ENCODE peak calls at places on chromosomes 11 and 22, in eight cellular contexts. W, P, N, J, K, V, A and L are unnamed samples.

GRCh38 chr22:39910875-39911601 is 10.2 kb downstream of the GRAP2 start:
- DNase-seq in W (no peak), P (no peak), N (no peak), J (no peak), K (no peak), V (no peak), A (no peak), L (no peak)

GRCh38 chr11:1746516-1746931 is 3.9 kb downstream of the IFITM10 start:
- DNase-seq in W (no peak), P (no peak), N (no peak), J (no peak), K (peak; percentile 21), V (peak; percentile 45), A (no peak), L (no peak)

GRCh38 chr11:21798216-21798615 is 394.7 kb upstream of the ANO5 start:
- DNase-seq in W (no peak), P (no peak), N (no peak), J (no peak), K (no peak), V (no peak), A (no peak), L (no peak)

GRCh38 chr22:31681625-31682345 is 19.8 kb upstream of the PISD start:
- DNase-seq in W (no peak), P (no peak), N (no peak), J (no peak), K (no peak), V (no peak), A (no peak), L (no peak)

GRCh38 chr11:59173964-59174663 is 2.2 kb downstream of the DTX4 start:
- DNase-seq in W (peak; percentile 87), P (no peak), N (peak; percentile 70), J (no peak), K (no peak), V (no peak), A (no peak), L (no peak)

GRCh38 chr11:38687008-38687407 is 2089.0 kb upstream of the RAG2 start:
- DNase-seq in W (no peak), P (no peak), N (no peak), J (no peak), K (no peak), V (no peak), A (no peak), L (no peak)

GRCh38 chr11:116072133-116072532 is 567.9 kb upstream of the CADM1 start:
- DNase-seq in W (no peak), P (no peak), N (no peak), J (no peak), K (no peak), V (no peak), A (no peak), L (no peak)

GRCh38 chr11:115409691-115410220 is 94.5 kb downstream of the CADM1 start:
- DNase-seq in W (no peak), P (no peak), N (peak; percentile 46), J (no peak), K (no peak), V (peak; percentile 90), A (peak; percentile 86), L (peak; percentile 98)

GRCh38 chr22:50714631-50715179 is 23.3 kb upstream of the ACR start:
- DNase-seq in W (no peak), P (no peak), N (no peak), J (no peak), K (no peak), V (no peak), A (no peak), L (no peak)

GRCh38 chr22:50738649-50739227 is 734 bp downstream of the ACR start:
- DNase-seq in W (no peak), P (no peak), N (no peak), J (no peak), K (no peak), V (no peak), A (no peak), L (no peak)

GRCh38 chr11:125929445-125930075 is 16.3 kb upstream of the VSIG10L2 start:
- DNase-seq in W (no peak), P (no peak), N (no peak), J (no peak), K (no peak), V (no peak), A (no peak), L (no peak)

GRCh38 chr11:18393581-18394299 is 623 bp upstream of the LDHA start:
- DNase-seq in W (no peak), P (no peak), N (no peak), J (no peak), K (no peak), V (no peak), A (no peak), L (no peak)

GRCh38 chr11:3095712-3096361 is 38.6 kb upstream of the CARS1 start:
- DNase-seq in W (peak; percentile 60), P (no peak), N (peak; percentile 74), J (no peak), K (no peak), V (no peak), A (no peak), L (no peak)

GRCh38 chr22:28116261-28116673 is 197.2 kb upstream of the PITPNB start:
- DNase-seq in W (peak; percentile 40), P (no peak), N (no peak), J (peak; percentile 25), K (no peak), V (no peak), A (no peak), L (no peak)